ENCODE peak calls at places on chromosomes 7 and 10, in ten cellular contexts. Z, A, R, S, D, H, N, O, G and M are unnamed samples.

GRCh38 chr7:123846217-123846891 is 1.4 kb downstream of the HYAL4 start:
- DNase-seq in Z (no peak), H (peak), A (no peak), G (peak), S (no peak), O (no peak), N (no peak), R (no peak), D (no peak), M (no peak)

GRCh38 chr10:77667426-77668324 is 30.1 kb upstream of the KCNMA1 start:
- DNase-seq in D (no peak), R (no peak), G (peak), Z (no peak), N (no peak), H (peak), S (no peak), A (no peak), O (no peak), M (no peak)

GRCh38 chr10:30057421-30057841 is 2.0 kb downstream of the JCAD start:
- DNase-seq in R (no peak), Z (no peak), N (peak), S (no peak), H (peak), O (no peak), D (no peak), A (no peak), G (peak), M (no peak)

GRCh38 chr10:122267849-122268737 is 3.0 kb upstream of the BTBD16 start:
- DNase-seq in G (peak), R (peak), O (peak), H (peak), Z (peak), A (no peak), S (peak), D (peak), N (peak), M (no peak)

GRCh38 chr10:98173258-98173657 is 38.8 kb downstream of the R3HCC1L start:
- DNase-seq in N (no peak), G (no peak), R (no peak), S (no peak), O (no peak), A (no peak), H (no peak), Z (no peak), D (no peak), M (no peak)

GRCh38 chr10:43340101-43340500 is 31.3 kb upstream of the FXYD4 start:
- DNase-seq in R (no peak), G (no peak), A (no peak), N (no peak), S (no peak), H (no peak), O (no peak), Z (no peak), D (no peak), M (no peak)

GRCh38 chr10:127908106-127908957 is 1.4 kb downstream of the PTPRE start:
- DNase-seq in N (peak), Z (no peak), S (no peak), D (no peak), A (no peak), G (peak), H (peak), R (peak), O (no peak), M (no peak)

GRCh38 chr7:130135208-130136205 is 65.2 kb downstream of the KLHDC10 start:
- DNase-seq in O (peak), S (no peak), R (no peak), D (no peak), Z (no peak), G (peak), H (no peak), N (peak), A (no peak), M (no peak)

GRCh38 chr7:99013266-99014112 is 130.4 kb downstream of the SMURF1 start:
- DNase-seq in O (no peak), D (peak), N (no peak), G (no peak), Z (no peak), A (no peak), R (no peak), S (no peak), H (no peak), M (no peak)

GRCh38 chr7:86600506-86601290 is 43.0 kb upstream of the GRM3 start:
- DNase-seq in N (no peak), D (no peak), H (no peak), G (no peak), S (no peak), A (peak), O (peak), Z (no peak), R (no peak), M (no peak)

GRCh38 chr7:55552320-55553086 is 19.8 kb downstream of the VOPP1 start:
- DNase-seq in H (peak), N (peak), Z (no peak), G (peak), A (no peak), O (peak), S (no peak), R (peak), D (no peak), M (no peak)